ENCODE peak calls at places on chromosomes 13 and 19, in four cellular contexts. W, Y, J and N are unnamed samples. For H3K79me2, the result is how much of the 10 kb centered on the place peaks cover.

GRCh38 chr19:29521291-29522075 is 4.3 kb upstream of the VSTM2B start:
- DNase-seq in W (no peak), Y (no peak), J (no peak), N (peak)

GRCh38 chr19:6264077-6264445 is 15.7 kb downstream of the MLLT1 start:
- DNase-seq in W (no peak), Y (no peak), J (peak), N (peak)

GRCh38 chr13:91270031-91270430 is 77.5 kb upstream of the MIR17HG start:
- DNase-seq in W (no peak), Y (peak), J (no peak), N (no peak)

GRCh38 chr13:64925284-64925683 is 2304.9 kb downstream of the PCDH9 start:
- DNase-seq in W (no peak), Y (no peak), J (peak), N (no peak)

GRCh38 chr19:18795540-18795939 is 4.4 kb upstream of the COMP start:
- DNase-seq in W (no peak), Y (no peak), J (peak), N (peak)

GRCh38 chr19:47445937-47446402 is 25.7 kb downstream of the SLC8A2 start:
- DNase-seq in W (no peak), Y (no peak), J (no peak), N (peak)

GRCh38 chr13:71625183-71625582 is 241.8 kb downstream of the DACH1 start:
- DNase-seq in W (no peak), Y (peak), J (peak), N (no peak)

GRCh38 chr19:49916839-49917733 is 11.9 kb upstream of the ATF5 start:
- DNase-seq in W (no peak), Y (no peak), J (no peak), N (no peak)

GRCh38 chr13:51148223-51148951 is 37.3 kb upstream of the C13orf42 start:
- DNase-seq in W (no peak), Y (peak), J (no peak), N (no peak)

GRCh38 chr19:2425622-2426581 is 1.5 kb downstream of the TIMM13 start:
- DNase-seq in W (no peak), Y (no peak), J (no peak), N (peak)

GRCh38 chr13:46006688-46007452 is 45.7 kb downstream of the ZC3H13 start:
- DNase-seq in W (no peak), Y (no peak), J (peak), N (no peak)

GRCh38 chr19:46232468-46232867 is 2.9 kb downstream of the IGFL1 start:
- DNase-seq in W (no peak), Y (no peak), J (no peak), N (no peak)

GRCh38 chr19:11504502-11505031 is 1.1 kb downstream of the ZNF653 start:
- DNase-seq in W (no peak), Y (no peak), J (no peak), N (peak)

GRCh38 chr19:46849610-46850009 is 1.0 kb downstream of the AP2S1 start:
- DNase-seq in W (no peak), Y (peak), J (no peak), N (peak)

GRCh38 chr19:30254214-30254613 is 118.0 kb upstream of the ZNF536 start:
- DNase-seq in W (no peak), Y (no peak), J (no peak), N (no peak)

GRCh38 chr13:39503048-39503447 is 99.9 kb downstream of the LHFPL6 start:
- DNase-seq in W (no peak), Y (no peak), J (no peak), N (no peak)

GRCh38 chr19:29845576-29846176 is 33.9 kb downstream of the CCNE1 start:
- DNase-seq in W (no peak), Y (no peak), J (peak), N (no peak)

GRCh38 chr13:29125145-29125933 is 305.2 kb downstream of the MTUS2 start:
- DNase-seq in W (no peak), Y (no peak), J (no peak), N (no peak)

GRCh38 chr19:31675187-31675913 is 326.1 kb upstream of the TSHZ3 start:
- DNase-seq in W (no peak), Y (no peak), J (peak), N (no peak)

GRCh38 chr19:56324425-56324824 is 9.8 kb upstream of the ZSCAN5A start:
- DNase-seq in W (no peak), Y (no peak), J (no peak), N (no peak)

GRCh38 chr13:94315188-94315587 is 164.3 kb downstream of the DCT start:
- DNase-seq in W (no peak), Y (no peak), J (no peak), N (no peak)

GRCh38 chr13:106373304-106373988 is 162.0 kb downstream of the EFNB2 start:
- DNase-seq in W (no peak), Y (no peak), J (peak), N (no peak)

GRCh38 chr19:38506723-38507550 is 73.4 kb downstream of the RYR1 start:
- DNase-seq in W (peak), Y (peak), J (peak), N (peak)

GRCh38 chr19:49930483-49931011 is 1.2 kb upstream of the NUP62 start:
- DNase-seq in W (no peak), Y (no peak), J (no peak), N (peak)

GRCh38 chr19:46927893-46928292 is 67.1 kb downstream of the ARHGAP35 start:
- DNase-seq in W (no peak), Y (no peak), J (no peak), N (no peak)

DNA sequence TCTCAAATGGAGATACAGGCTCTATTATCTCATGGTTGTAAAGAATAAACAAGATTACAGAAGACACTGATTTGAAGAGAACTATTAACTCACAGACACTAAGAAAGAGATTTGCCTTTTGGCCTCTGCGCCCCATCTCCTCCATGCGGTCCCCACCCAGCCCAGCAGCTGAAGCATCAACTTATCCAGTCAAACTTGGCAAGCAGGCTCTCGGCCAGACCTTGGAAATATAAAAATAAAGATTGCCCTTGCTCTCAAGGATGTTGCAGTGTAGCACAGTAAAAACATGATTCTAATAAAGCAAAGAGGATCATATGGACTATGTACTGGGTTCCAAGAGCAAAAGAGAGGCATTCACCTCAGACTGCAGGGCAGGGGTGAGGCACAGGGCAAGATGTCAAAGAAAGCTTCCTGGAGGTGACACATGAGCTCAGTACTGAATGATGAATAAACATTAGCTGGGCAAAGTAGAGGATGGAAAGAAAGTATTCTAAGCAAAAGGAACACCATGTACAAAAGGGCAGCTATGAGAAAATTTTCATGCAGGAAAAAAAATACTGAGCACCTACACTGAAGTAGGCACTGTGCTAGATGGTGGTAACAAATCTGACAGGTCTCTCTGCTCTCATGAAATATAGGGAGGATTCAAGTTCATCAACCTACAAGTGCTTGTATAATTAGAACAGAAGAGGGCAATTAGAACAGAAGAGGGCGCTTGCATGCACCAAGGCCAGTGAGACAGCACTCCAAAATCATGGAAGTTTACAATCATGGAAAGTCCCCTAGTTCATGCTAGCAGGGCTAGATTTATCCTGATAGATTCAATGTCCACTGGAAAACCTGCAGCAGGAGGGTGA is 85.0 kb downstream of the SACS start:
- DNase-seq in W (no peak), Y (no peak), J (no peak), N (no peak)
- H3K79me2 ChIP-seq in W (under half), Y (half or more), J (half or more), N (half or more)

GRCh38 chr13:98693756-98694155 is 58.7 kb downstream of the SLC15A1 start:
- DNase-seq in W (no peak), Y (no peak), J (no peak), N (no peak)
- H3K27ac ChIP-seq in W (no peak), Y (no peak), J (no peak), N (no peak)

GRCh38 chr13:79668353-79668752 is 187.4 kb downstream of the NDFIP2 start:
- DNase-seq in W (no peak), Y (no peak), J (no peak), N (no peak)
- H3K79me2 ChIP-seq in W (under half), Y (under half), J (under half), N (under half)

DNA sequence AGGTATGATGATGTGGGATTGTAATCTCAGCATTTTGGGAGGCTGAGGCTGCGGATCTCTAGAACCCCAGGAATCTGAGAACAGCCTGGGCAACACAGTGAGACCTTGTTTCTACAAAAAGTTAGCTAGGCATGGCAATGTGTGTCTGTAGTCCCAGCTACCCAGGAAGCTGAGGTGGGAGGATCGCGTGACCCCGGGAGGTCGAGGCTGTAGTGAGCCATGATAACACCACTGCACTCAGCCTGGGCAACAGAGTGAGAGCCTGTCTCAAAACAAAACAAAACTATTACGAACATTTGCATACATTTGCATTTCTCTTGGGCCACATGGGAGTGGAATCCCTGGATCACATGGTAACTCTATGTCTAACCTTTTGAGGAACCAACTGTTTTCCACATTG is 1.6 kb downstream of the C19orf44 start:
- DNase-seq in W (no peak), Y (no peak), J (no peak), N (no peak)
- H3K27ac ChIP-seq in W (no peak), Y (no peak), J (no peak), N (no peak)

GRCh38 chr19:8022275-8022674 is 16.8 kb upstream of the ELAVL1 start:
- DNase-seq in W (no peak), Y (no peak), J (no peak), N (no peak)
- H3K79me2 ChIP-seq in W (under half), Y (under half), J (under half), N (under half)